ENCODE peak calls at places on chromosomes 5 and 9, in four cellular contexts. I is hepatocyte, G is activated T-cell treated with anti-CD3 and anti-CD28 coated beads for 1 hour, A is GM06990. V is an unnamed sample.

GRCh38 chr5:77518304-77518703 is 26.2 kb upstream of the WDR41 start:
- DNase-seq in I (no peak), G (no peak), A (no peak), V (no peak)

GRCh38 chr5:179342577-179342976 is 2.7 kb downstream of the ADAMTS2 start:
- DNase-seq in I (no peak), G (no peak), A (no peak), V (no peak)

GRCh38 chr9:12697719-12698118 is 4.5 kb downstream of the TYRP1 start:
- DNase-seq in I (no peak), G (no peak), A (no peak), V (no peak)

GRCh38 chr5:66144074-66144798 is at the start of gene SREK1:
- DNase-seq in I (peak), G (peak), A (peak), V (peak)

GRCh38 chr5:98721231-98721928 is 52.1 kb upstream of the RGMB start:
- DNase-seq in I (no peak), G (no peak), A (no peak), V (no peak)

GRCh38 chr5:149999359-149999758 is 1.1 kb downstream of the TIGD6 start:
- DNase-seq in I (no peak), G (no peak), A (no peak), V (no peak)

GRCh38 chr9:19457694-19458009 is 48.8 kb downstream of the ACER2 start:
- DNase-seq in I (no peak), G (no peak), A (no peak), V (no peak)

GRCh38 chr9:125748511-125749099 is 1.4 kb downstream of the PBX3 start:
- DNase-seq in I (peak), G (no peak), A (peak), V (no peak)

GRCh38 chr9:87201316-87201715 is 254.0 kb upstream of the GAS1 start:
- DNase-seq in I (no peak), G (no peak), A (no peak), V (no peak)

GRCh38 chr9:116163293-116164055 is 9.9 kb downstream of the PAPPA start:
- DNase-seq in I (no peak), G (no peak), A (no peak), V (no peak)

GRCh38 chr9:110356639-110357038 is 19.0 kb upstream of the TXNDC8 start:
- DNase-seq in I (no peak), G (no peak), A (no peak), V (no peak)

GRCh38 chr9:121650220-121651013 is 1.0 kb upstream of the DAB2IP start:
- DNase-seq in I (peak), G (no peak), A (no peak), V (no peak)

GRCh38 chr5:52725065-52725746 is 62.5 kb upstream of the ITGA1 start:
- DNase-seq in I (peak), G (peak), A (peak), V (peak)

GRCh38 chr5:150461231-150461630 is 11.7 kb upstream of the RPS14 start:
- DNase-seq in I (peak), G (no peak), A (peak), V (no peak)

GRCh38 chr9:122810306-122810946 is 10.5 kb downstream of the OR1K1 start:
- DNase-seq in I (peak), G (peak), A (peak), V (peak)

GRCh38 chr5:6291961-6292360 is 86.4 kb downstream of the MED10 start:
- DNase-seq in I (peak), G (no peak), A (no peak), V (no peak)

GRCh38 chr9:83509372-83509771 is 28.8 kb downstream of the FRMD3 start:
- DNase-seq in I (no peak), G (no peak), A (no peak), V (no peak)

GRCh38 chr5:13745508-13745907 is 199.0 kb downstream of the DNAH5 start:
- DNase-seq in I (no peak), G (no peak), A (no peak), V (no peak)

GRCh38 chr5:83837261-83837894 is 116.7 kb upstream of the HAPLN1 start:
- DNase-seq in I (no peak), G (no peak), A (no peak), V (no peak)

GRCh38 chr5:140966293-140967225 is at the start of gene PCDHAC2:
- DNase-seq in I (peak), G (no peak), A (peak), V (no peak)

GRCh38 chr9:20197976-20198685 is 409.3 kb upstream of the SLC24A2 start:
- DNase-seq in I (peak), G (no peak), A (no peak), V (peak)

GRCh38 chr5:59652449-59652848 is 241.1 kb downstream of the PDE4D start:
- DNase-seq in I (no peak), G (no peak), A (peak), V (no peak)

GRCh38 chr9:120931278-120932085 is 4.9 kb upstream of the TRAF1 start:
- DNase-seq in I (no peak), G (no peak), A (peak), V (peak)

GRCh38 chr5:66223637-66224036 is 79.5 kb downstream of the SREK1 start:
- DNase-seq in I (no peak), G (no peak), A (no peak), V (peak)

GRCh38 chr5:150080696-150081435 is 5.5 kb downstream of the CSF1R start:
- DNase-seq in I (no peak), G (no peak), A (no peak), V (no peak)

GRCh38 chr9:124786881-124787573 is 10.1 kb downstream of the OLFML2A start:
- DNase-seq in I (no peak), G (no peak), A (no peak), V (no peak)

GRCh38 chr9:128788445-128788844 is 1.4 kb downstream of the TBC1D13 start:
- DNase-seq in I (no peak), G (no peak), A (no peak), V (no peak)

V was measured in trophoblast cell.